ENCODE peak calls at places on chromosomes 6 and 20, in four cellular contexts. A is psoas muscle, B is Panc1, U is heart left ventricle. Z is an unnamed sample.

GRCh38 chr20:41392295-41392694 is 25.7 kb upstream of the EMILIN3 start:
- DNase-seq in B (no peak), A (no peak), U (no peak), Z (no peak)

GRCh38 chr6:73452107-73452461 is at the start of gene CGAS:
- DNase-seq in A (peak; percentile 83), U (peak; percentile 85), B (peak; percentile 46), Z (peak; percentile 92)

GRCh38 chr20:15756001-15756400 is 817.2 kb downstream of the KIF16B start:
- DNase-seq in B (no peak), U (no peak), A (no peak), Z (no peak)

GRCh38 chr20:38870733-38871559 is 55.3 kb upstream of the FAM83D start:
- DNase-seq in A (no peak), B (no peak), U (no peak), Z (peak; percentile 51)

GRCh38 chr6:18412644-18413043 is 25.5 kb downstream of the RNF144B start:
- DNase-seq in U (no peak), A (no peak), B (no peak), Z (no peak)

GRCh38 chr6:158122048-158122447 is 46.0 kb downstream of the SERAC1 start:
- DNase-seq in A (no peak), B (no peak), U (no peak), Z (no peak)

GRCh38 chr6:105431226-105431625 is 28.3 kb upstream of the PREP start:
- DNase-seq in B (no peak), U (no peak), A (no peak), Z (peak; percentile 69)

GRCh38 chr20:59124326-59125029 is 39.1 kb upstream of the ZNF831 start:
- DNase-seq in B (no peak), A (no peak), U (no peak), Z (no peak)

GRCh38 chr6:97111243-97111642 is 171.8 kb downstream of the MMS22L start:
- DNase-seq in B (no peak), A (no peak), U (no peak), Z (no peak)

GRCh38 chr6:89239338-89239737 is 22.2 kb upstream of the GABRR1 start:
- DNase-seq in B (no peak), U (no peak), A (no peak), Z (peak; percentile 52)

GRCh38 chr6:25027221-25027916 is 91.6 kb upstream of the RIPOR2 start:
- DNase-seq in A (no peak), B (peak; percentile 2), U (no peak), Z (peak; percentile 86)

GRCh38 chr6:139713911-139714527 is 339.6 kb upstream of the CITED2 start:
- DNase-seq in A (no peak), B (no peak), U (no peak), Z (no peak)

DNA sequence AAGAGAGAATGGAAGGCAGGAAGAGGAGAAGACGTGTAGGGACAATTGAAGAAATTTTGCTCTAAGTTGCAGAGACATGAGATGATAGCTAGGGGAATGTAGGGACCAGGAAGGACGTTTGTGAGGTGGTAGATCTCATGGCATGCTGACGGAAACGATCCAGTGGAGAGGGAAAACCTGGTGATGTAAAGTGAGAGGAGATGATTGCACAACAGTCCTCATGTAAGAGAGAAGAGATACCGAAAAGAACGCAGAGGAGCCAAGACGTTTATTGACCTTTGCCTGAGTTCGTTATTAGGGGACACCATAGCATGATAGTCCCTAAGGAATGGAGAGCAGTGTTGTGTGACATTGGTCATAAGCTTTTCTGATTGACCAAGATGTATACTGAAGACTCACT is 55.3 kb downstream of the IGF2R start:
- DNase-seq in A (no peak), B (no peak), U (no peak), Z (no peak)
- TF ChIP-seq CTCF in A (no peak), B (no peak), U (no peak), Z (no peak)

DNA sequence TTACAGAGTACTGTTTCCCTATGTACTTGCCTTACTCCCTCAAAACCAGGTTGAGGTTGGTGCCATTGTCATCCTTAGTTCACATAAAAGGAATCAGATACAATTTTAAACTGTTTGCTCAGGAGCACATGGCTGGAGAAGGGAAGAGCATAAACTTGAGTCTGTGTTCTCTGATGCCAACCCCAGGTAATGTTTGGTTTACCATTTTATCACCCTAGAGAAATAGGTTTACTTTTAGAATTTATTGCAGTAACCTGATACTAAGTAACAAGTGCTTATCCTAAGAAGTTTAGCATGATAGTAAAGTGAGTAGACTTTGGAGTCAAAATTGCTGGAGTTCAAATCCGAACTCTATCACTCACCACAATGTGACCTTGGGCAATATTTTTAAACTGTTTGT is 86.3 kb downstream of the RFPL4B start:
- DNase-seq in B (no peak), U (no peak), A (no peak), Z (no peak)
- H3K4me3 ChIP-seq in B (no peak overlapping the region), U (no peak overlapping the region), A (no peak overlapping the region), Z (no peak overlapping the region)

DNA sequence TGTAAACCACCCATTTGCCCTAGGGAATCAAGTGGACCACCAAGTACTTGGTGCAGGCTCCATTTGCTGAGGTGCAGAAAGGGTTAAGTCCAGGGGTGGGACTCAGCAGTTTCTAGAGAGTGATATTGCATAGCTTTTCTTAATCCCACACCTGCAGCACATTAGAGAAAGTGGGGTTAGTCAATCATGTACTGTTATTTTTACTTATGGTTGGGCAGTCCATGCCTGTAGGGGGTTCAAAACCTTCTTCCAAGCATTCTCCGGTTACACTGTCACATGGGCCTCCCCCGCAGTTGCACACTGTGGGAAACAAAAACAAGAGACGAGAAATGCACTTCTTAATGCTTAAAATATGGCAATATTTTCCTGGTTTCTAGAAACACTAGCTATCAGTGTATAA is 65.5 kb downstream of the LAMA4 start:
- DNase-seq in B (no peak), A (no peak), U (no peak), Z (no peak)
- TF ChIP-seq CTCF in B (no peak), A (no peak), U (no peak), Z (no peak)

DNA sequence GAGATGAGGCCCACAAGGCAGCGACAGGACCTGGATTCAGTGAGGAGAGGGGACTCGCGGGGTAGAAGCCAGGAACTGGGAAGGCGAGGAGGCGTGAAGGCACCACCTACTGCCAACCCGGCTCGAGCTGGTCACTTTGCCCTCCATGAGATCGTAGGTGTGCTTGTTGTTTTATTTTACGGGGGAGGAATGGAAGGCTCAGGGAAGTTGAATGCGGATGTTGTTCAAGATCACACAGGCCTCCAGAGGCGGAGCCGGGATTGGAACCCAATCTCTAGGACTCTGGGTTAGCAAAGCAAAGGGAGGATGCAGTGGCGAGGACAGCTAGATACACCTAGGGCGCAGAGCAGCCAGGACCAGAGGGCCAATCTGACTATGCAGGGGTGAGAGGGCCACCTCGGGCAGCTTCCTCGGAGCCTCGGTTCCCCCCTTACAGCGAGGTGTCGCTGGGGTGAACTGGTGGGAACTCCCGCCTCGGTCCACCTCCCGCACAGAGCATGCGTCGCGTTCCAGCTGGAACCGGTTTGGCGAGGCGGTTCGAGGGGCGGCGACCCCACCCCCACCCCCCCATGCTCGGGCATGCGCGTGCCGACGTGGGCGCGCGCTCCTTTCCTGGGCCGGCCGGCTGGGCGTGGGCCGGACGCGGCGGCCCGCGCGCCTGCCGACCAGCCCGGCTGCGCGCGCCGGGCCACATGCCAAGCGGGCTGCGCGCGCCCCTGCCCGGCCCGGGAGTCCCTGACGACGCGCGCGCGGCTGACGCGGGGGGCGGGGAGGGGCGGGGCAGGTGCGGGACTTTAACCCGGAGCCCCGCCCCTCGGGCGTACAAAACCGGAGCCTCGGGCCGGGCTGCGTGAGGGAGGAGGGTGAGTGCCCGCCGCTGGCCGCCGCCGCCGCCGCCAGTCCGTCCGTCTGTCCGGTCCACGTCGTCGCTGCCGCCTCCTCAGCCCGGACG is 80.4 kb upstream of the MYL9 start:
- DNase-seq in B (peak; percentile 61), A (peak; percentile 96), U (peak; percentile 95), Z (peak; percentile 96)
- H3K4me3 ChIP-seq in B (peak overlapping the region; percentile 60), A (peak overlapping the region; percentile 99), U (peak overlapping the region; percentile 72), Z (peak overlapping the region; percentile 74)

GRCh38 chr6:123777554-123777953 is 26.1 kb upstream of the NKAIN2 start:
- DNase-seq in B (peak; percentile 18), A (no peak), U (no peak), Z (no peak)
- TF ChIP-seq CTCF in B (peak; percentile 70), A (peak; percentile 33), U (peak; percentile 21), Z (no peak)

GRCh38 chr6:167113935-167114910 is 8.7 kb upstream of the CCR6 start:
- DNase-seq in B (no peak), U (no peak), A (no peak), Z (peak; percentile 93)

GRCh38 chr6:167112421-167112820 is 10.5 kb upstream of the CCR6 start:
- DNase-seq in A (no peak), B (no peak), U (no peak), Z (no peak)

GRCh38 chr6:167111597-167111996 is 11.3 kb upstream of the CCR6 start:
- DNase-seq in U (no peak), A (no peak), B (no peak), Z (peak; percentile 21)

GRCh38 chr6:167115054-167115453 is 7.8 kb upstream of the CCR6 start:
- DNase-seq in B (no peak), A (no peak), U (no peak), Z (no peak)

GRCh38 chr6:167113047-167113446 is 9.8 kb upstream of the CCR6 start:
- DNase-seq in B (no peak), A (no peak), U (no peak), Z (peak; percentile 78)
- H3K4me3 ChIP-seq in B (no peak overlapping the region), A (no peak overlapping the region), U (no peak overlapping the region), Z (peak overlapping the region; percentile 41)

GRCh38 chr20:842547-842940 is 9.0 kb downstream of the FAM110A start:
- DNase-seq in A (no peak), B (no peak), U (no peak), Z (no peak)
- TF ChIP-seq CTCF in A (no peak), B (no peak), U (no peak), Z (no peak)

GRCh38 chr6:167093406-167093921 is 29.4 kb upstream of the CCR6 start:
- DNase-seq in B (no peak), U (no peak), A (no peak), Z (peak; percentile 52)
- H3K4me3 ChIP-seq in B (no peak overlapping the region), U (peak overlapping the region; percentile 31), A (peak overlapping the region; percentile 36), Z (peak overlapping the region; percentile 59)

Z was measured in GM12865.